ENCODE peak calls at places on chromosomes 4 and X, in seven cellular contexts. One of them, this sample, is unnamed.

GRCh38 chrX:53080628-53081580 is 1.3 kb upstream of the TSPYL2 start:
- DNase-seq in activated naive CD8-positive, alpha-beta T cell treated with anti-CD3 and anti-CD28 coated beads for 36 hours: no peak
- DNase-seq in non-pigmented ciliary epithelial cell: no peak
- DNase-seq in amniotic stem cell: no peak
- DNase-seq in AG08395: no peak
- DNase-seq in NCI-H187: no peak
- DNase-seq in posterior vena cava: no peak
- DNase-seq in this sample: no peak

GRCh38 chrX:136691028-136691809 is 43.3 kb downstream of the CD40LG start:
- DNase-seq in activated naive CD8-positive, alpha-beta T cell treated with anti-CD3 and anti-CD28 coated beads for 36 hours: no peak
- DNase-seq in non-pigmented ciliary epithelial cell: no peak
- DNase-seq in amniotic stem cell: no peak
- DNase-seq in AG08395: no peak
- DNase-seq in NCI-H187: no peak
- DNase-seq in posterior vena cava: no peak
- DNase-seq in this sample: no peak

GRCh38 chrX:120456973-120457372 is 12.1 kb downstream of the LAMP2 start:
- DNase-seq in activated naive CD8-positive, alpha-beta T cell treated with anti-CD3 and anti-CD28 coated beads for 36 hours: no peak
- DNase-seq in non-pigmented ciliary epithelial cell: no peak
- DNase-seq in amniotic stem cell: no peak
- DNase-seq in AG08395: peak; percentile 17
- DNase-seq in NCI-H187: no peak
- DNase-seq in posterior vena cava: no peak
- DNase-seq in this sample: no peak

GRCh38 chr4:170090667-170091052 is 904 bp upstream of the AADAT start:
- DNase-seq in activated naive CD8-positive, alpha-beta T cell treated with anti-CD3 and anti-CD28 coated beads for 36 hours: no peak
- DNase-seq in non-pigmented ciliary epithelial cell: no peak
- DNase-seq in amniotic stem cell: no peak
- DNase-seq in AG08395: no peak
- DNase-seq in NCI-H187: no peak
- DNase-seq in posterior vena cava: no peak
- DNase-seq in this sample: no peak

GRCh38 chr4:6974138-6974848 is 64.7 kb downstream of the TBC1D14 start:
- DNase-seq in activated naive CD8-positive, alpha-beta T cell treated with anti-CD3 and anti-CD28 coated beads for 36 hours: peak; percentile 78
- DNase-seq in non-pigmented ciliary epithelial cell: peak; percentile 56
- DNase-seq in amniotic stem cell: peak; percentile 66
- DNase-seq in AG08395: peak; percentile 94
- DNase-seq in NCI-H187: peak; percentile 57
- DNase-seq in posterior vena cava: peak; percentile 91
- DNase-seq in this sample: no peak

GRCh38 chrX:10254746-10255145 is 98.0 kb downstream of the CLCN4 start:
- DNase-seq in activated naive CD8-positive, alpha-beta T cell treated with anti-CD3 and anti-CD28 coated beads for 36 hours: no peak
- DNase-seq in non-pigmented ciliary epithelial cell: no peak
- DNase-seq in amniotic stem cell: no peak
- DNase-seq in AG08395: no peak
- DNase-seq in NCI-H187: no peak
- DNase-seq in posterior vena cava: no peak
- DNase-seq in this sample: no peak

GRCh38 chr4:158870282-158871049 is 101.6 kb downstream of the FNIP2 start:
- DNase-seq in activated naive CD8-positive, alpha-beta T cell treated with anti-CD3 and anti-CD28 coated beads for 36 hours: no peak
- DNase-seq in non-pigmented ciliary epithelial cell: no peak
- DNase-seq in amniotic stem cell: no peak
- DNase-seq in AG08395: no peak
- DNase-seq in NCI-H187: no peak
- DNase-seq in posterior vena cava: no peak
- DNase-seq in this sample: no peak

GRCh38 chr4:57116245-57116644 is 6.1 kb upstream of the IGFBP7 start:
- DNase-seq in activated naive CD8-positive, alpha-beta T cell treated with anti-CD3 and anti-CD28 coated beads for 36 hours: no peak
- DNase-seq in non-pigmented ciliary epithelial cell: no peak
- DNase-seq in amniotic stem cell: no peak
- DNase-seq in AG08395: no peak
- DNase-seq in NCI-H187: no peak
- DNase-seq in posterior vena cava: no peak
- DNase-seq in this sample: no peak

GRCh38 chr4:40247350-40247749 is 50.5 kb downstream of the RHOH start:
- DNase-seq in activated naive CD8-positive, alpha-beta T cell treated with anti-CD3 and anti-CD28 coated beads for 36 hours: peak; percentile 56
- DNase-seq in non-pigmented ciliary epithelial cell: no peak
- DNase-seq in amniotic stem cell: no peak
- DNase-seq in AG08395: no peak
- DNase-seq in NCI-H187: no peak
- DNase-seq in posterior vena cava: no peak
- DNase-seq in this sample: no peak

GRCh38 chr4:169117591-169118081 is 107.6 kb upstream of the CBR4 start:
- DNase-seq in activated naive CD8-positive, alpha-beta T cell treated with anti-CD3 and anti-CD28 coated beads for 36 hours: no peak
- DNase-seq in non-pigmented ciliary epithelial cell: no peak
- DNase-seq in amniotic stem cell: peak; percentile 76
- DNase-seq in AG08395: peak; percentile 25
- DNase-seq in NCI-H187: no peak
- DNase-seq in posterior vena cava: no peak
- DNase-seq in this sample: no peak

GRCh38 chrX:114924423-114924822 is 93.0 kb downstream of the IL13RA2 start:
- DNase-seq in activated naive CD8-positive, alpha-beta T cell treated with anti-CD3 and anti-CD28 coated beads for 36 hours: no peak
- DNase-seq in non-pigmented ciliary epithelial cell: no peak
- DNase-seq in amniotic stem cell: no peak
- DNase-seq in AG08395: no peak
- DNase-seq in NCI-H187: no peak
- DNase-seq in posterior vena cava: no peak
- DNase-seq in this sample: no peak

GRCh38 chr4:152044341-152044740 is 283.5 kb upstream of the GATB start:
- DNase-seq in activated naive CD8-positive, alpha-beta T cell treated with anti-CD3 and anti-CD28 coated beads for 36 hours: no peak
- DNase-seq in non-pigmented ciliary epithelial cell: no peak
- DNase-seq in amniotic stem cell: no peak
- DNase-seq in AG08395: no peak
- DNase-seq in NCI-H187: no peak
- DNase-seq in posterior vena cava: no peak
- DNase-seq in this sample: no peak

GRCh38 chr4:95506264-95506663 is 42.5 kb downstream of the UNC5C start:
- DNase-seq in activated naive CD8-positive, alpha-beta T cell treated with anti-CD3 and anti-CD28 coated beads for 36 hours: no peak
- DNase-seq in non-pigmented ciliary epithelial cell: no peak
- DNase-seq in amniotic stem cell: no peak
- DNase-seq in AG08395: no peak
- DNase-seq in NCI-H187: no peak
- DNase-seq in posterior vena cava: no peak
- DNase-seq in this sample: no peak

GRCh38 chr4:82223715-82224114 is 150.1 kb downstream of the HNRNPD start:
- DNase-seq in activated naive CD8-positive, alpha-beta T cell treated with anti-CD3 and anti-CD28 coated beads for 36 hours: no peak
- DNase-seq in non-pigmented ciliary epithelial cell: no peak
- DNase-seq in amniotic stem cell: no peak
- DNase-seq in AG08395: no peak
- DNase-seq in NCI-H187: no peak
- DNase-seq in posterior vena cava: no peak
- DNase-seq in this sample: no peak

GRCh38 chrX:25337841-25338240 is 322.1 kb upstream of the ARX start:
- DNase-seq in activated naive CD8-positive, alpha-beta T cell treated with anti-CD3 and anti-CD28 coated beads for 36 hours: no peak
- DNase-seq in non-pigmented ciliary epithelial cell: no peak
- DNase-seq in amniotic stem cell: no peak
- DNase-seq in AG08395: no peak
- DNase-seq in NCI-H187: no peak
- DNase-seq in posterior vena cava: no peak
- DNase-seq in this sample: no peak

GRCh38 chr4:70946944-70947343 is 44.8 kb downstream of the MOB1B start:
- DNase-seq in activated naive CD8-positive, alpha-beta T cell treated with anti-CD3 and anti-CD28 coated beads for 36 hours: no peak
- DNase-seq in non-pigmented ciliary epithelial cell: no peak
- DNase-seq in amniotic stem cell: no peak
- DNase-seq in AG08395: no peak
- DNase-seq in NCI-H187: no peak
- DNase-seq in posterior vena cava: no peak
- DNase-seq in this sample: no peak

GRCh38 chrX:71935542-71935941 is 24.9 kb downstream of the NHSL2 start:
- DNase-seq in activated naive CD8-positive, alpha-beta T cell treated with anti-CD3 and anti-CD28 coated beads for 36 hours: no peak
- DNase-seq in non-pigmented ciliary epithelial cell: no peak
- DNase-seq in amniotic stem cell: no peak
- DNase-seq in AG08395: no peak
- DNase-seq in NCI-H187: no peak
- DNase-seq in posterior vena cava: no peak
- DNase-seq in this sample: no peak

GRCh38 chr4:163447481-163447880 is 26.1 kb downstream of the TKTL2 start:
- DNase-seq in activated naive CD8-positive, alpha-beta T cell treated with anti-CD3 and anti-CD28 coated beads for 36 hours: no peak
- DNase-seq in non-pigmented ciliary epithelial cell: no peak
- DNase-seq in amniotic stem cell: no peak
- DNase-seq in AG08395: no peak
- DNase-seq in NCI-H187: no peak
- DNase-seq in posterior vena cava: no peak
- DNase-seq in this sample: no peak

This sample was measured in kidney.